ENCODE peak calls at places on chromosome 9, in five cellular contexts. E, S, O, P and V are unnamed samples.
A peak's percentile ranks its signal among the peaks of the same experiment; 100 is the strongest.

GRCh38 chr9:137312852-137313325 is 10.8 kb upstream of the NRARP start:
- DNase-seq in P (no peak), O (no peak), E (no peak), S (no peak), V (peak; percentile 60)

GRCh38 chr9:120526493-120526892 is 53.5 kb downstream of the CDK5RAP2 start:
- DNase-seq in P (no peak), O (no peak), E (no peak), S (no peak), V (no peak)

GRCh38 chr9:86452194-86452828 is 98.1 kb upstream of the TUT7 start:
- DNase-seq in S (no peak), P (no peak), E (peak; percentile 3), O (no peak), V (no peak)

GRCh38 chr9:134678206-134678605 is 36.6 kb downstream of the COL5A1 start:
- DNase-seq in P (no peak), O (no peak), S (no peak), E (no peak), V (peak; percentile 57)

GRCh38 chr9:16352791-16353401 is 517.6 kb downstream of the BNC2 start:
- DNase-seq in O (no peak), P (no peak), S (no peak), E (peak; percentile 67), V (no peak)

GRCh38 chr9:110133608-110134214 is 74.2 kb downstream of the C9orf152 start:
- DNase-seq in S (no peak), E (peak; percentile 80), O (no peak), P (peak; percentile 47), V (no peak)

GRCh38 chr9:98551511-98552286 is 157.0 kb downstream of the GABBR2 start:
- DNase-seq in S (no peak), O (no peak), E (peak; percentile 97), P (peak; percentile 46), V (no peak)

GRCh38 chr9:2465921-2466460 is 155.6 kb upstream of the VLDLR start:
- DNase-seq in E (peak; percentile 20), S (no peak), O (no peak), P (peak; percentile 33), V (no peak)

GRCh38 chr9:21535396-21535795 is 53.3 kb upstream of the IFNE start:
- DNase-seq in S (no peak), P (no peak), O (no peak), E (no peak), V (no peak)

GRCh38 chr9:83957029-83957513 is 22.9 kb downstream of the HNRNPK start:
- DNase-seq in E (no peak), O (no peak), S (no peak), P (no peak), V (no peak)

GRCh38 chr9:122991370-122991830 is 42.1 kb upstream of the GPR21 start:
- DNase-seq in E (peak; percentile 94), P (peak; percentile 76), O (no peak), S (no peak), V (no peak)

GRCh38 chr9:13377286-13377925 is 97.9 kb upstream of the MPDZ start:
- DNase-seq in P (no peak), S (no peak), O (no peak), E (no peak), V (no peak)
- H3K27ac ChIP-seq in P (no peak overlapping the region), S (no peak overlapping the region), O (no peak overlapping the region), E (no peak overlapping the region), V (no peak overlapping the region)

GRCh38 chr9:130931508-130932150 is 7.4 kb downstream of the FIBCD1 start:
- DNase-seq in E (no peak), S (no peak), P (no peak), O (no peak), V (no peak)

GRCh38 chr9:130934246-130934645 is 4.8 kb downstream of the FIBCD1 start:
- DNase-seq in P (no peak), O (no peak), E (no peak), S (no peak), V (no peak)

GRCh38 chr9:130930804-130931349 is 8.2 kb downstream of the FIBCD1 start:
- DNase-seq in S (no peak), O (no peak), E (no peak), P (no peak), V (no peak)

GRCh38 chr9:130933114-130934046 is 5.7 kb downstream of the FIBCD1 start:
- DNase-seq in O (no peak), E (peak; percentile 84), S (no peak), P (peak; percentile 69), V (no peak)

GRCh38 chr9:130932220-130933069 is 6.6 kb downstream of the FIBCD1 start:
- DNase-seq in E (peak; percentile 75), S (no peak), O (no peak), P (no peak), V (peak; percentile 67)
- H3K4me3 ChIP-seq in E (peak overlapping the region; percentile 27), S (no peak overlapping the region), O (no peak overlapping the region), P (no peak overlapping the region), V (no peak overlapping the region)

GRCh38 chr9:124676159-124676551 is 95.0 kb downstream of the NR6A1 start:
- DNase-seq in O (no peak), P (no peak), S (no peak), E (no peak), V (no peak)
- H3K27ac ChIP-seq in O (no peak overlapping the region), P (no peak overlapping the region), S (no peak overlapping the region), E (no peak overlapping the region), V (no peak overlapping the region)

GRCh38 chr9:108880917-108881316 is 18.9 kb downstream of the ACTL7A start:
- DNase-seq in S (no peak), E (no peak), P (no peak), O (no peak), V (no peak)
- H3K4me3 ChIP-seq in S (no peak overlapping the region), E (no peak overlapping the region), P (no peak overlapping the region), O (no peak overlapping the region), V (no peak overlapping the region)

GRCh38 chr9:4575997-4576396 is 85.7 kb downstream of the SLC1A1 start:
- DNase-seq in E (no peak), O (no peak), S (no peak), P (no peak), V (no peak)
- H3K27ac ChIP-seq in E (no peak overlapping the region), O (no peak overlapping the region), S (no peak overlapping the region), P (no peak overlapping the region), V (no peak overlapping the region)

GRCh38 chr9:132743886-132744544 is 73.8 kb downstream of the GTF3C4 start:
- DNase-seq in O (no peak), S (no peak), E (no peak), P (no peak), V (peak; percentile 13)

GRCh38 chr9:132745911-132746709 is 75.8 kb downstream of the GTF3C4 start:
- DNase-seq in O (no peak), S (no peak), E (no peak), P (no peak), V (peak; percentile 19)

GRCh38 chr9:132748450-132748849 is 78.2 kb downstream of the GTF3C4 start:
- DNase-seq in P (peak; percentile 34), E (peak; percentile 18), S (no peak), O (no peak), V (no peak)

GRCh38 chr9:132742821-132743311 is 72.6 kb downstream of the GTF3C4 start:
- DNase-seq in S (no peak), E (no peak), O (no peak), P (no peak), V (peak; percentile 45)

GRCh38 chr9:132744881-132745761 is 74.9 kb downstream of the GTF3C4 start:
- DNase-seq in E (no peak), P (no peak), O (no peak), S (no peak), V (peak; percentile 28)
- H3K4me3 ChIP-seq in E (no peak overlapping the region), P (no peak overlapping the region), O (no peak overlapping the region), S (peak overlapping the region; percentile 14), V (no peak overlapping the region)

DNA sequence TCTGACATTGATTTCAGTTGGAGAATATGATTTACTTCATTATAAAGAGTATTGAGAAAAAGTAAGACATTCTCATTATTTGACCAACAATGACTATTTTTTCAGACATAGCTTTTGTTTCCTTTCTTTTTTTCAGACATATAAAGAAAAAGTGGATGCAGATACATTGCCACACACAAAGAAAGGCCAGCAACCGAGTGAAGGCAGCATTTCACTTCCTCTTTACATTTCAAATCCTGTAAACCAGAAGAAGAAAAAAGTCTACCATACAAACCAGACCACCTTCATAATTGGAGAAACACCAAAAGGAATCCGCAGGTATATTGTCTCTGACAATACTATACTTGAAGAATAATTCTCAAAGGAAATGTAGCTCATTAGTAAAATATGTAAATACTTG is 128.9 kb downstream of the ERCC6L2 start:
- DNase-seq in E (no peak), S (no peak), O (no peak), P (no peak), V (no peak)
- H3K27ac ChIP-seq in E (no peak overlapping the region), S (no peak overlapping the region), O (no peak overlapping the region), P (no peak overlapping the region), V (no peak overlapping the region)

GRCh38 chr9:92481029-92481633 is 1.2 kb downstream of the ASPN start:
- DNase-seq in S (no peak), O (no peak), E (no peak), P (no peak), V (no peak)

GRCh38 chr9:92476962-92477361 is 5.3 kb downstream of the ASPN start:
- DNase-seq in E (no peak), O (no peak), S (no peak), P (no peak), V (no peak)

GRCh38 chr9:92483896-92484545 is 1.7 kb upstream of the ASPN start:
- DNase-seq in O (no peak), S (no peak), E (peak; percentile 46), P (no peak), V (no peak)

GRCh38 chr9:92482336-92482735 is at the start of gene ASPN:
- DNase-seq in S (no peak), E (peak; percentile 71), O (no peak), P (no peak), V (no peak)

DNA sequence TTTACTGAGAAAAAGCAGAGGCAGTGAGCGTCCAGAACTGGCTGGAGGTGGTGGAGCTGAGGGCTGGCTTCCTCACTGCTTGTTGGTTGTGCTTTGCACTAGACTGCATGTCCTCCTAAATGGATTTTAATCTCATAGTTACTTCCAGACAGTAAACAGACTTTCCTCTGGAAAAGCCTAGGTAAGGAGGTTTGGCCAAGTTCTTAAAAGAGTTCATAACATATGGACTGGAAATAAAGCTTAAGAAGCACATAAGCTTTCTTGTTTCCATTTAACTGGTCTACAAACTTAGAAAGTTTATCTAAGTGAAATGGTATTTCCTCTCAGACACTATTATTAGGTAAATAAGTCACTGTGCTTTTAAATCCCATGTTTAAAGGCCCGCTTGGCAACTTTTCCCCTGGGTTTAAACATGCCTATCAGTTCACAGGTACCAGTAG is 2.0 kb downstream of the ASPN start:
- DNase-seq in E (peak; percentile 54), S (no peak), O (no peak), P (no peak), V (no peak)
- H3K4me3 ChIP-seq in E (no peak overlapping the region), S (no peak overlapping the region), O (no peak overlapping the region), P (no peak overlapping the region), V (peak overlapping the region; percentile 8)

GRCh38 chr9:111937301-111937700 is 40.7 kb downstream of the UGCG start:
- DNase-seq in E (no peak), S (no peak), O (no peak), P (no peak), V (no peak)

GRCh38 chr9:111936391-111936790 is 39.8 kb downstream of the UGCG start:
- DNase-seq in P (no peak), S (no peak), O (no peak), E (no peak), V (no peak)

GRCh38 chr9:111939322-111939721 is 42.7 kb downstream of the UGCG start:
- DNase-seq in E (no peak), S (no peak), O (no peak), P (no peak), V (no peak)

GRCh38 chr9:111938427-111938800 is 41.8 kb downstream of the UGCG start:
- DNase-seq in S (no peak), O (no peak), P (no peak), E (no peak), V (no peak)

GRCh38 chr9:111937781-111938426 is 41.3 kb downstream of the UGCG start:
- DNase-seq in P (peak; percentile 74), S (no peak), O (no peak), E (peak; percentile 83), V (peak; percentile 67)
- H3K27ac ChIP-seq in P (peak overlapping the region; percentile 69), S (peak overlapping the region; percentile 46), O (no peak overlapping the region), E (no peak overlapping the region), V (peak overlapping the region; percentile 20)